ENCODE peak calls at places on chromosomes 3 and 15, in five cellular contexts. V, M, A, C and Z are unnamed samples.

GRCh38 chr3:167653750-167654149 is at the start of gene WDR49:
- DNase-seq in V (no peak), M (peak; percentile 19), A (no peak), C (no peak), Z (peak; percentile 10)

GRCh38 chr15:78454992-78455391 is 17.0 kb downstream of the IREB2 start:
- DNase-seq in V (no peak), M (no peak), A (no peak), C (peak; percentile 40), Z (peak; percentile 86)

GRCh38 chr3:47008258-47008671 is 28.8 kb downstream of the NBEAL2 start:
- DNase-seq in V (no peak), M (no peak), A (no peak), C (no peak), Z (no peak)

GRCh38 chr3:90011136-90011535 is 903.7 kb downstream of the EPHA3 start:
- DNase-seq in V (no peak), M (no peak), A (no peak), C (no peak), Z (no peak)

GRCh38 chr3:141336672-141337522 is 31.4 kb upstream of the ZBTB38 start:
- DNase-seq in V (no peak), M (no peak), A (no peak), C (peak; percentile 95), Z (peak; percentile 43)

GRCh38 chr3:23292432-23292831 is 89.3 kb downstream of the UBE2E2 start:
- DNase-seq in V (no peak), M (no peak), A (no peak), C (no peak), Z (no peak)

GRCh38 chr3:189025866-189026265 is 145.9 kb upstream of the TPRG1 start:
- DNase-seq in V (no peak), M (no peak), A (no peak), C (no peak), Z (no peak)

GRCh38 chr3:32195995-32196540 is 42.4 kb upstream of the CMTM8 start:
- DNase-seq in V (no peak), M (no peak), A (no peak), C (no peak), Z (no peak)

GRCh38 chr3:414063-414462 is 217.5 kb downstream of the CHL1 start:
- DNase-seq in V (peak; percentile 7), M (no peak), A (peak; percentile 18), C (no peak), Z (peak; percentile 10)

GRCh38 chr3:44000586-44000985 is 241.1 kb upstream of the TOPAZ1 start:
- DNase-seq in V (no peak), M (no peak), A (no peak), C (no peak), Z (no peak)

GRCh38 chr3:41200669-41201021 is 1.3 kb downstream of the CTNNB1 start:
- DNase-seq in V (no peak), M (peak; percentile 57), A (no peak), C (no peak), Z (peak; percentile 83)

GRCh38 chr3:163450684-163451083 is 1627.6 kb downstream of the SI start:
- DNase-seq in V (no peak), M (no peak), A (no peak), C (no peak), Z (no peak)

GRCh38 chr15:81888748-81889479 is 156.9 kb downstream of the MEX3B start:
- DNase-seq in V (no peak), M (no peak), A (no peak), C (no peak), Z (no peak)

GRCh38 chr3:160885791-160886286 is 129.8 kb downstream of the PPM1L start:
- DNase-seq in V (no peak), M (peak; percentile 20), A (no peak), C (peak; percentile 13), Z (peak; percentile 24)

GRCh38 chr15:25844542-25844941 is 18.6 kb downstream of the ATP10A start:
- DNase-seq in V (no peak), M (no peak), A (no peak), C (no peak), Z (no peak)

GRCh38 chr3:55690746-55691540 is 203.8 kb upstream of the WNT5A start:
- DNase-seq in V (no peak), M (no peak), A (no peak), C (peak; percentile 42), Z (no peak)

DNA sequence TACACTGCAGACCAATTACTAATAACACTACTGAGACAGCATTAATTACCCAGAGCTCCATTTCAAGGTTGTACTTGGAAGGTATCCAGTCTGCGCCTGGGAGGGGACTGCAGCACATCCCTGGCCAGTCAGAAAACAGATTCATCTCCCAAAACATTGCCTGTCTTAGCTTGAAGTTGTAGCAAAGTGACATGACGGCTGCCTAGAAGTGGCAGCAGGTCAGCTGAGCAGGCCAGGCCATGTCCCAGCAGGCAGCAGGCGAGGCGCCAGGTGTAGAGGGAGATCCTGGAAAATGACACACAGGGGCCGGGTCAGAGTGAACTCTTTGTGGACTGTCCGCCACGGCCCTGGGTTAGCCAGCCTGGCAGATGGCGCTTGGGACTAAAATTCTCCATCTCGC is 1.1 kb upstream of the MAP6D1 start:
- DNase-seq in V (no peak), M (no peak), A (no peak), C (no peak), Z (no peak)
- TF ChIP-seq MYC in V (no peak), M (no peak), A (no peak), C (no peak), Z (no peak)

DNA sequence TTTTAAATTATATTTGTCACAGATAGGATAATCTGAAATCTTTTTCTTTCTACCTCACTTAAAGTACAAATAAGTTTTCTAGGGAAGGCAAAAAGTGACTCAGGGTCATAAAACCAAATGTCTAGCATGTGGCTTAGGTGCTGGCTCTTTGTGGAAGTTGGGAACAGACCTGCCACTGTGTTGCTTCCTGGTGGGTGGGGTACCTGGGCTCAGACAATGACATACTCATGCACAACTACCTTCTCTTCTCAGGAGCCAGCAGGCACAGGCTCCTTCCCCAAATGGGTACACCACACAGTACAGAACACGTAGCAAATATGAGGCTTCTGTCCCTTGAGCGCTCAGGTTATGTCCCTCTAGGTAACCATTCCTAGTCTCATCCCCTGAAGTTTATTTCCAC is 40.1 kb upstream of the MUC13 start:
- DNase-seq in V (no peak), M (no peak), A (no peak), C (no peak), Z (no peak)
- TF ChIP-seq MYC in V (no peak), M (no peak), A (no peak), C (no peak), Z (no peak)

GRCh38 chr3:114880078-114880477 is 267.0 kb downstream of the ZBTB20 start:
- DNase-seq in V (no peak), M (no peak), A (no peak), C (no peak), Z (no peak)

GRCh38 chr3:114877378-114878118 is 269.5 kb downstream of the ZBTB20 start:
- DNase-seq in V (no peak), M (peak; percentile 14), A (no peak), C (no peak), Z (no peak)

GRCh38 chr3:114874447-114874846 is 272.6 kb downstream of the ZBTB20 start:
- DNase-seq in V (no peak), M (peak; percentile 62), A (no peak), C (no peak), Z (no peak)

GRCh38 chr3:114879059-114880031 is 267.7 kb downstream of the ZBTB20 start:
- DNase-seq in V (no peak), M (peak; percentile 16), A (no peak), C (peak; percentile 40), Z (no peak)

DNA sequence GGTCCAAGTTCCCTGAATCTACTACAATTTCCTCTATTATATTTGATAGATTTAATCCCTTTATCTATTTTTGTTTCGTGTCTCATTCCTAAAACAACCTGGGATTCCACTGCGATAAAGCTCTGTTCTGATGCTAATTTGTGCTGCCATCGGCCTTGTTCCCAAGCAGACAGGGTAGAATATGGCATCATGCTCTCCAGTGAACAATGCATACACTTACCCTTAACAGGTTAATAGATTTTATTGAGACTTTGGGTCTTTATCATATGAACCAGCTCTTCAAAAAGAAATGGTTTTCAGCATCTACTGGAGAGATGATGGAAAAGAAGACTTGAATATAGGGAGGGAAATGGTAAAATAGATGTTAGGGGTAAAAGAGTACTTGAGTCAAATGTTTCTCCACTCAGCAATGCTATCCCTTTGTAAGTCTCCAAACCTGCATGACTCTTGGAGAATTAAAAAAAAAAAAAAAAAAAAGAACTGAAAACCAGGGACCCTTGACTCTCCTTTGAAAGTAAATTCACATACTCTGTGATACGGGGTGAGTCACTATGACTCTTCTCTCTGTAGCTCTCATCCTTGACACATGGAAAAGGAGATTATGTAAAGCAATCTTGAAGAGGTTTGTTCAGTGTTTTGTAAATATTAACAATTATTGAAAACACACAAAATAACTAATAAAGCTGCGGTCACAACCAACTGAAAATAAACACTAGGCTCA is 268.8 kb downstream of the ZBTB20 start:
- DNase-seq in V (no peak), M (no peak), A (no peak), C (no peak), Z (no peak)
- TF ChIP-seq MYC in V (no peak), M (no peak), A (no peak), C (no peak), Z (no peak)

GRCh38 chr3:61157414-61157813 is 93.8 kb downstream of the FHIT start:
- DNase-seq in V (no peak), M (no peak), A (no peak), C (peak; percentile 21), Z (no peak)

GRCh38 chr3:61168286-61168685 is 83.0 kb downstream of the FHIT start:
- DNase-seq in V (no peak), M (no peak), A (no peak), C (no peak), Z (no peak)

GRCh38 chr3:61158676-61159075 is 92.6 kb downstream of the FHIT start:
- DNase-seq in V (no peak), M (no peak), A (no peak), C (no peak), Z (no peak)

GRCh38 chr3:61158152-61158551 is 93.1 kb downstream of the FHIT start:
- DNase-seq in V (no peak), M (no peak), A (no peak), C (no peak), Z (no peak)

GRCh38 chr3:61162965-61163364 is 88.3 kb downstream of the FHIT start:
- DNase-seq in V (no peak), M (no peak), A (no peak), C (no peak), Z (no peak)
- TF ChIP-seq MYC in V (no peak), M (no peak), A (no peak), C (no peak), Z (no peak)

DNA sequence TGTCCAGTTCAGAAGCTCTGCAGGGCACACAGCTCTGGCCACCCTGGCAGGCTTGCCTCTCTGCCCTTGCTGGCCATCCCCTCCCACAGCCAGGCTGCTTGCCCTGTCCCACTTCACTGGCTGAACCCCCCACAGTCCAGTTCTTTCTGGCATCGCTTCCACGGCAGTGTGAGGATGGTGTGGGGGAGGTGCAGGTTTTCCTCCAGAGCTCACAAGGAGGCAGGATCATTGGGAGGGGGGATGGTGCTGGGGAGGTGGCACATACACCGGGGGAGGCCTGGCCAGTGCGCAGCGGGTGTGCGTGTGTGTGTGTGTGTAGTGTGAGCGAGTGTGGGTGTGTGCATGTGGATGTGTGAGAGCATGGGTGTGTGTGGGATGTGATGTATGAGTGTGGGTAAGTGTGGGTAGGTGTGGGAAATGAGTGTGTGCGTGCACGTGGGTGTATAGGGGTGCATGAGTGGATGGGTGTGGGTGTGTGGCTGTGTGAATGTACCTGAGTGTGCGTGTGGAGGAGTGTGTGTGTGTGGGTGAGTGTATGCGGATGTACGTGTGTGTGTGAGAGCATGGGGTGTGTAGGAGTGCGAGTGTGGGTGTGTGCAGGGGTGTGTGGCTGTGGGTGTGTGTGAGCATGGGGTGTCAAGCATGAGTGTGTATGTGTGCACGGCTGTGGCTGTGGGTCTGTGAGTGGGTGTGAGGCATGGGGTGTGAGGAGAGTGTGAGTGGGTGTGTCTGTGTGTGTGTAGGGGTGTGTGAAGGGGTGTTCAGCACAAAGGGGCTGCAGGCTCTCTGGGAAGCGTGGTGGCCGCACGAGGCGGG is 155.1 kb downstream of the NSMCE3 start:
- DNase-seq in V (no peak), M (no peak), A (no peak), C (no peak), Z (no peak)
- TF ChIP-seq MYC in V (no peak), M (no peak), A (no peak), C (no peak), Z (no peak)

GRCh38 chr15:66094331-66094730 is 159.2 kb downstream of the MEGF11 start:
- DNase-seq in V (no peak), M (no peak), A (no peak), C (no peak), Z (no peak)
- TF ChIP-seq MYC in V (no peak), M (no peak), A (no peak), C (no peak), Z (no peak)